ENCODE peak calls at places on chromosomes 1 and 21, in seven cellular contexts. K is heart left ventricle; Q is keratinocyte; J is suprapubic skin; I is coronary artery; Z is testis; R is CD8-positive, alpha-beta T cell. X is an unnamed sample.

GRCh38 chr1:8373547-8374270 is 55.8 kb downstream of the SLC45A1 start:
- DNase-seq in K (peak), Q (no peak), J (no peak), I (peak), Z (peak), R (no peak), X (peak)

GRCh38 chr1:230575886-230576477 is 66.3 kb upstream of the COG2 start:
- DNase-seq in K (no peak), Q (no peak), J (no peak), I (no peak), Z (no peak), R (no peak), X (no peak)

GRCh38 chr1:104463126-104463697 is 713.5 kb downstream of the AMY1C start:
- DNase-seq in K (no peak), Q (no peak), J (no peak), I (no peak), Z (no peak), R (no peak), X (no peak)

GRCh38 chr21:16211339-16212303 is 481.8 kb downstream of the USP25 start:
- DNase-seq in K (no peak), Q (no peak), J (no peak), I (no peak), Z (no peak), R (no peak), X (no peak)

GRCh38 chr1:206839857-206840256 is 25.6 kb upstream of the IL20 start:
- DNase-seq in K (no peak), Q (no peak), J (no peak), I (no peak), Z (no peak), R (no peak), X (peak)

GRCh38 chr1:187264995-187265602 is 436.4 kb downstream of the PLA2G4A start:
- DNase-seq in K (no peak), Q (no peak), J (no peak), I (no peak), Z (peak), R (no peak), X (peak)

GRCh38 chr1:145795257-145795881 is 28.5 kb downstream of the RNF115 start:
- DNase-seq in K (no peak), Q (no peak), J (no peak), I (no peak), Z (peak), R (no peak), X (no peak)

GRCh38 chr1:159916240-159917051 is 8.9 kb downstream of the TAGLN2 start:
- DNase-seq in K (no peak), Q (no peak), J (no peak), I (no peak), Z (peak), R (no peak), X (peak)

GRCh38 chr21:35048183-35048601 is 910 bp downstream of the RUNX1 start:
- DNase-seq in K (peak), Q (no peak), J (no peak), I (no peak), Z (no peak), R (peak), X (no peak)

GRCh38 chr1:206554201-206554600 is 46.9 kb downstream of the RASSF5 start:
- DNase-seq in K (no peak), Q (no peak), J (no peak), I (no peak), Z (peak), R (no peak), X (no peak)

GRCh38 chr1:156413310-156414246 is 44.6 kb downstream of the RHBG start:
- DNase-seq in K (no peak), Q (no peak), J (no peak), I (no peak), Z (no peak), R (no peak), X (no peak)
- H3K27ac ChIP-seq in K (no peak), Q (no peak), J (no peak), I (no peak), Z (no peak), R (no peak), X (no peak)

GRCh38 chr1:221356693-221357092 is 385.2 kb downstream of the DUSP10 start:
- DNase-seq in K (no peak), Q (no peak), J (no peak), I (no peak), Z (no peak), R (no peak), X (no peak)
- TF ChIP-seq CTCF in K (no peak), Q (no peak), J (no peak), I (no peak), Z (no peak), R (no peak), X (no peak)

GRCh38 chr21:45453308-45453950 is 48.5 kb downstream of the COL18A1 start:
- DNase-seq in K (no peak), Q (no peak), J (no peak), I (no peak), Z (no peak), R (no peak), X (no peak)

GRCh38 chr21:45455321-45456013 is 50.5 kb downstream of the COL18A1 start:
- DNase-seq in K (peak), Q (no peak), J (no peak), I (no peak), Z (no peak), R (no peak), X (peak)

GRCh38 chr21:45454924-45455315 is 50.0 kb downstream of the COL18A1 start:
- DNase-seq in K (peak), Q (no peak), J (no peak), I (no peak), Z (no peak), R (no peak), X (no peak)

GRCh38 chr21:45452696-45453307 is 47.8 kb downstream of the COL18A1 start:
- DNase-seq in K (no peak), Q (no peak), J (no peak), I (no peak), Z (no peak), R (no peak), X (no peak)

DNA sequence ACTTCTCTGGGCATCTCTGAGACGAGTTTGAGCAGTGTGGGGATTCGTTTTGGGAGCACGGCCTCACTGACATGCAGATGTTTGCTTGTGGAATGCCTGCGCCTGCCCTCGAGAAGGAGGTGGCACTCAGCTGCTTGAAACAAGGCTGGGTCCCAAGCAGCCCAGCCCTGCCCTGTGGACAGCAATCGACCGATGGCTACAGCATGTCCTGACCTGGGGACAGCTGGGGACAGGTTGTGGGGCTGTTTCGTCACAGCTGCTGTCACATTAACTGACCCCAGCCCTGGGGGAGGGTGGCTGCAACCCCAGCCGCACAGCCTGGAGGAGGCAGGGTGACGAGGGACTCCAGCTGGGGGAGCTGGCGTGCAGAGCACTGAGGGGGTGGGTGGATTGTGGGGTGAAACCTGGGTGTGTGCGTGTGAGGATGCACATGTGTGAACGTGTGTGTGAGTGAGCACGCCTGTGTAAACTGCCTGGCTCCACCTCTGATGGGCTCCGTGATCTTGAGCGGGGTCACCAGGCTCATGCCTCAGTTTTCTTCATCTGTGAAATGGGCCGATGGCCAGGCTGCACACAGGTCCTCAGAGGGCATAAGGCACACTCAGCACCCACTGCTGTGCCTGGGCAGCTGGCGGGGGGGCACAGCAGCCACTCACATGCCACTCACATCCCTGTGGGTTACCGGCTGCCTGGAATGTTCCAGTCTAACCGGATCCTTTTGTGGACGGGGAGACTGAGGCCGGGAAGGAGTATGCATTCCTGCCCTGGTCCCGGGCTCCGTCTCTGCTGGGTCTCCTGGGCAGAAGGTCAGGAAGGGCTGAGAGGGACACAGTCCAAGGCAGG is 49.3 kb downstream of the COL18A1 start:
- DNase-seq in K (peak), Q (no peak), J (no peak), I (no peak), Z (no peak), R (no peak), X (no peak)
- H3K27ac ChIP-seq in K (no peak), Q (no peak), J (no peak), I (peak), Z (no peak), R (no peak), X (peak)

DNA sequence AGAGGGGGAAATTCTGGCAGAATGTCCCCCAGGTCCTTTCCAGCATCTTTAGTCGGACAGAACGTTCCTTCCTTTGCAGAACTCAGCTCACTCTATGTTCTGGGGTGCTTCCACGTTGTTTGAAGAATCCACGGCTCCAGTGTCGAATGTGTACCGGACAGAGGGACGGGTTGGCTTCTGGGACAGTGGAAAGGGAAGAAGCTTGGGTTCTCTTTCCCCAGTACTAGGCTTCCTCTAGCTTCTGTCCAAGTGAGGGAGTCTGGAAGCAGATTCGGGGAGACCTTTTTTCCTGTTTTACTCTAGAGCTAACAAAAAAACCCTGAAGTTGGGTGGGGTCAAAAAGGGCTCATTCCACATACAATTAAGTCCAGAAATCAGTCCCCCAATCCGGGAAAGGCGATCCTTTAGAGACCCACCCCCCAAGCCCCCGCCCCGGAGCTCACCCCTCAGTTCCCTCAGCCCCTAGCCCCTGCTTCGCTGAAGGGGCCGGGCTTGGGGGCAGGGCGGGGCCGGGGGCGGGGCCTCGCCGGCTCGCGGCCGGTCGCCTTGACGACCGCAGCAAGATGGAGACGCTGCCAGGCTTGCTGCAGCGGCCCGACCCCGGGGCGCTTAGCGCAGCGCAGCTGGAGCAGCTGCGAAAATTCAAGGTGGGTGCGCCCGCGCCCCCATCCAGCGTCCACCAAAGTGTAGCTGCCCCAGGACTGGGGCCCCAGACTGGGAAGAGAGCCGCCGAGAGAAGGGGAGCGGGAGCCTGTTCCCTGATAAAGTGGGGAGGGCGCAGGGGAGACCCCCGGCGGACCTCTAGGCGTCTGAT is at the start of gene RIIAD1:
- DNase-seq in K (peak), Q (no peak), J (no peak), I (no peak), Z (peak), R (peak), X (peak)
- TF ChIP-seq CTCF in K (no peak), Q (no peak), J (no peak), I (no peak), Z (no peak), R (no peak), X (no peak)

GRCh38 chr1:64895500-64895899 is 70.8 kb downstream of the JAK1 start:
- DNase-seq in K (no peak), Q (no peak), J (no peak), I (no peak), Z (no peak), R (no peak), X (no peak)

GRCh38 chr1:64898107-64898861 is 68.1 kb downstream of the JAK1 start:
- DNase-seq in K (peak), Q (peak), J (peak), I (peak), Z (peak), R (no peak), X (peak)

GRCh38 chr1:64893921-64894320 is 72.4 kb downstream of the JAK1 start:
- DNase-seq in K (no peak), Q (no peak), J (no peak), I (no peak), Z (no peak), R (no peak), X (no peak)

GRCh38 chr1:64894438-64895196 is 71.7 kb downstream of the JAK1 start:
- DNase-seq in K (no peak), Q (no peak), J (no peak), I (no peak), Z (no peak), R (no peak), X (no peak)

DNA sequence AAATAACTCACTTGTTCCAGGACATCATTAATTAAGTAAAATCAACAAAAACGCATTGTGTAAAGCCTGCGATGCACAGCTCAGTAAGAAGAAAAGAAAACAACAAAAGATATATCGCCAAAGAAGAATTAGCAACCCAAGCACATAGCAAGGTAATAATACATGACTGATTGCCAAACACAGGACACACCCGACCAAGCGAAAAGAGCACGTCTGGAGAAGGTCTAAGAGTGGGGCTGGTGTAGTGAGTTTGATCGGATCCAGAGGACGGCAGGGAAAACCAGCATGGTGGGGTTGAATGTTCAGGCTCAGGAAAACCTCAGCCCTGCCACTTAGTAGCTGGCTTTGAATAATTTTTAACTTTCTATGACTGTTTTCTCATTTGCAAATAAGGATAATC is 69.8 kb downstream of the JAK1 start:
- DNase-seq in K (no peak), Q (no peak), J (no peak), I (no peak), Z (no peak), R (no peak), X (no peak)
- H3K27ac ChIP-seq in K (no peak), Q (no peak), J (peak), I (peak), Z (peak), R (no peak), X (no peak)

GRCh38 chr1:26162220-26162703 is 3.4 kb downstream of the FAM110D start:
- DNase-seq in K (no peak), Q (no peak), J (no peak), I (no peak), Z (no peak), R (no peak), X (no peak)

GRCh38 chr1:26159113-26160039 is 497 bp downstream of the FAM110D start:
- DNase-seq in K (peak), Q (no peak), J (no peak), I (peak), Z (no peak), R (no peak), X (no peak)

GRCh38 chr1:26163684-26164035 is 4.8 kb downstream of the FAM110D start:
- DNase-seq in K (no peak), Q (no peak), J (no peak), I (no peak), Z (no peak), R (no peak), X (no peak)

GRCh38 chr1:26160527-26161407 is 1.9 kb downstream of the FAM110D start:
- DNase-seq in K (no peak), Q (no peak), J (no peak), I (no peak), Z (no peak), R (no peak), X (no peak)

GRCh38 chr1:26161408-26162219 is 2.7 kb downstream of the FAM110D start:
- DNase-seq in K (peak), Q (no peak), J (no peak), I (no peak), Z (peak), R (no peak), X (peak)
- TF ChIP-seq CTCF in K (no peak), Q (peak), J (no peak), I (no peak), Z (no peak), R (no peak), X (peak)

GRCh38 chr1:3072178-3072947 is 3.4 kb downstream of the PRDM16 start:
- DNase-seq in K (peak), Q (no peak), J (no peak), I (no peak), Z (no peak), R (no peak), X (no peak)

GRCh38 chr1:3073520-3074296 is 4.7 kb downstream of the PRDM16 start:
- DNase-seq in K (no peak), Q (no peak), J (no peak), I (no peak), Z (no peak), R (no peak), X (no peak)

GRCh38 chr1:3071507-3072177 is 2.6 kb downstream of the PRDM16 start:
- DNase-seq in K (peak), Q (no peak), J (no peak), I (no peak), Z (no peak), R (no peak), X (no peak)

GRCh38 chr1:3074297-3074741 is 5.3 kb downstream of the PRDM16 start:
- DNase-seq in K (no peak), Q (no peak), J (no peak), I (no peak), Z (no peak), R (no peak), X (no peak)

GRCh38 chr1:3072948-3073519 is 4.0 kb downstream of the PRDM16 start:
- DNase-seq in K (no peak), Q (no peak), J (no peak), I (no peak), Z (no peak), R (no peak), X (no peak)
- H3K27ac ChIP-seq in K (peak), Q (no peak), J (no peak), I (peak), Z (no peak), R (no peak), X (no peak)

GRCh38 chr1:41918450-41919043 is at the start of gene HIVEP3:
- DNase-seq in K (no peak), Q (no peak), J (no peak), I (no peak), Z (peak), R (no peak), X (peak)
- TF ChIP-seq CTCF in K (no peak), Q (no peak), J (no peak), I (no peak), Z (no peak), R (no peak), X (peak)